ENCODE peak calls at places on chromosomes 2 and 18, in four cellular contexts. Z, H, R and D are unnamed samples.

GRCh38 chr18:76995896-76996295 is 136.7 kb downstream of the MBP start:
- DNase-seq in Z (no peak), H (no peak), R (no peak), D (no peak)

GRCh38 chr2:10332402-10333246 is 29.9 kb downstream of the HPCAL1 start:
- DNase-seq in H (no peak), Z (no peak), R (no peak), D (no peak)

GRCh38 chr2:98380203-98380535 is 33.9 kb downstream of the CNGA3 start:
- DNase-seq in H (no peak), Z (no peak), R (no peak), D (no peak)

GRCh38 chr2:47070920-47071824 is 83.9 kb downstream of the STPG4 start:
- DNase-seq in R (no peak), Z (peak; percentile 88), H (no peak), D (peak; percentile 79)

GRCh38 chr2:150472122-150472899 is 15.2 kb downstream of the RND3 start:
- DNase-seq in R (no peak), Z (peak; percentile 80), H (no peak), D (peak; percentile 51)

GRCh38 chr2:156333274-156333950 is 891 bp upstream of the NR4A2 start:
- DNase-seq in H (no peak), Z (no peak), R (no peak), D (no peak)

GRCh38 chr2:68292108-68292710 is 27.5 kb downstream of the CNRIP1 start:
- DNase-seq in H (peak; percentile 71), Z (no peak), R (no peak), D (no peak)

GRCh38 chr2:149486664-149487063 is 100.9 kb downstream of the MMADHC start:
- DNase-seq in R (no peak), H (no peak), Z (no peak), D (no peak)

GRCh38 chr18:12283256-12283655 is 24.8 kb upstream of the TUBB6 start:
- DNase-seq in R (no peak), Z (no peak), H (peak; percentile 75), D (no peak)

GRCh38 chr2:1721706-1722483 is 22.4 kb downstream of the PXDN start:
- DNase-seq in H (no peak), Z (no peak), R (no peak), D (no peak)

GRCh38 chr2:27370816-27371620 is 602 bp downstream of the SNX17 start:
- DNase-seq in H (peak; percentile 39), R (no peak), Z (peak; percentile 61), D (peak; percentile 39)

GRCh38 chr2:161415041-161415440 is 1.1 kb upstream of the TBR1 start:
- DNase-seq in R (no peak), Z (no peak), H (peak; percentile 41), D (no peak)

GRCh38 chr2:55511508-55512124 is 7.9 kb upstream of the CFAP36 start:
- DNase-seq in R (no peak), H (peak; percentile 82), Z (no peak), D (no peak)

GRCh38 chr2:192307530-192307929 is 112.8 kb upstream of the TMEFF2 start:
- DNase-seq in H (no peak), R (no peak), Z (no peak), D (no peak)

GRCh38 chr18:361941-362913 is 94.4 kb upstream of the THOC1 start:
- DNase-seq in R (no peak), Z (peak; percentile 56), H (peak; percentile 28), D (no peak)

GRCh38 chr2:197028230-197028629 is 101.7 kb upstream of the PGAP1 start:
- DNase-seq in R (no peak), Z (no peak), H (no peak), D (no peak)

GRCh38 chr2:233202531-233202944 is 48.9 kb upstream of the ATG16L1 start:
- DNase-seq in Z (no peak), R (no peak), H (no peak), D (no peak)

GRCh38 chr2:177243476-177243875 is 21.1 kb downstream of the NFE2L2 start:
- DNase-seq in Z (no peak), R (no peak), H (no peak), D (no peak)

GRCh38 chr18:34729264-34729663 is 19.2 kb downstream of the DTNA start:
- DNase-seq in R (peak; percentile 27), Z (no peak), H (peak; percentile 88), D (no peak)

GRCh38 chr2:113888641-113889470 is 1.0 kb upstream of the ACTR3 start:
- DNase-seq in Z (no peak), H (peak; percentile 82), R (no peak), D (peak; percentile 45)

GRCh38 chr2:113886479-113887383 is 3.2 kb upstream of the ACTR3 start:
- DNase-seq in Z (peak; percentile 64), H (no peak), R (no peak), D (peak; percentile 24)

GRCh38 chr2:113889471-113890252 is at the start of gene ACTR3:
- DNase-seq in H (peak; percentile 98), Z (peak; percentile 98), R (peak; percentile 96), D (peak; percentile 97)

GRCh38 chr2:113890253-113891235 is 655 bp downstream of the ACTR3 start:
- DNase-seq in H (peak; percentile 64), R (no peak), Z (peak; percentile 59), D (peak; percentile 49)

GRCh38 chr2:113887393-113887792 is 2.5 kb upstream of the ACTR3 start:
- DNase-seq in H (no peak), Z (no peak), R (no peak), D (no peak)
- H3K27ac ChIP-seq in H (no peak overlapping the region), Z (no peak overlapping the region), R (no peak overlapping the region), D (peak overlapping the region; percentile 50)

DNA sequence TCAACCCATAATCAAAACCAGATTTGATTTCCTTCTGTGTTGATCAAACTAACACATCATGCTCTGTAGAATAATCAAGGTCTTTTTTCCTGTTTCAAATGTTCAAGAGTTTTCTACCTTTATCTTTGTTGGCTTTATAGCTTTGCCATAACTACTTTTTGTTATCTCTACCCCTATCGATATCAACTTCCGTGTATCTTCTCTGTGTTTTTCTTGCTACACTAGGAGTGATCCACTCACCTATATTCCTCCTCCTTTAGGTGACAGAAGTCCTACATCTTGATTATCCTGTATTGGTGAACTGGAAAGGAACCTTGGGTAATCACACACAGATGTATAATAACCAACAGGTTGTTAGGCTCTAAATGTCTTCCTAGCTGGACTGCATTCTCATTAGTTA is 85.5 kb downstream of the LTBP1 start:
- DNase-seq in R (no peak), Z (no peak), H (no peak), D (no peak)
- H3K27ac ChIP-seq in R (no peak overlapping the region), Z (no peak overlapping the region), H (no peak overlapping the region), D (no peak overlapping the region)

GRCh38 chr2:95525294-95526035 is 40.9 kb upstream of the TRIM43B start:
- DNase-seq in Z (peak; percentile 46), R (no peak), H (peak; percentile 11), D (peak; percentile 36)

GRCh38 chr2:95531254-95531771 is 46.8 kb upstream of the TRIM43B start:
- DNase-seq in Z (no peak), H (no peak), R (no peak), D (no peak)

GRCh38 chr2:95526360-95527341 is 42.1 kb upstream of the TRIM43B start:
- DNase-seq in Z (peak; percentile 83), H (peak; percentile 78), R (no peak), D (peak; percentile 75)

DNA sequence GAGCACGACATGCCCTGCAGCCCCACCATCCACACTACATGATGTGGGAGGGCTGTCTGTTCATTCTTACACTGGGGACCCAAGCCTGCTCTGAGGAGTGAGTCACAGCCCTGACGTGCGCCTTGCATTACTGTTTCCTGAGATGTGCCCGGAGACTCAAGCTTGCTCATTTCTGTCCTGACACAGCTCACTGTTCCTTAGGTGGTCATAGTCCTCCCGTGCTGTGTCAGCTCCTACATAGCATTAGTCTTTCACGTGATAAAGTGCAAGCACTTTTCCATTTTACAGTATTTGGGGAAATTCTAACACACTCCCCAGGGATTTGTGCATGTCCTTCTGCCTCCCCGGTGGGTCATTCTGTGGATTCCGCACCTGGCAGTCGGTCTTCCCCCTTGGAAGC is 46.2 kb upstream of the TRIM43B start:
- DNase-seq in R (no peak), Z (no peak), H (no peak), D (no peak)
- H3K27ac ChIP-seq in R (no peak overlapping the region), Z (no peak overlapping the region), H (no peak overlapping the region), D (no peak overlapping the region)

DNA sequence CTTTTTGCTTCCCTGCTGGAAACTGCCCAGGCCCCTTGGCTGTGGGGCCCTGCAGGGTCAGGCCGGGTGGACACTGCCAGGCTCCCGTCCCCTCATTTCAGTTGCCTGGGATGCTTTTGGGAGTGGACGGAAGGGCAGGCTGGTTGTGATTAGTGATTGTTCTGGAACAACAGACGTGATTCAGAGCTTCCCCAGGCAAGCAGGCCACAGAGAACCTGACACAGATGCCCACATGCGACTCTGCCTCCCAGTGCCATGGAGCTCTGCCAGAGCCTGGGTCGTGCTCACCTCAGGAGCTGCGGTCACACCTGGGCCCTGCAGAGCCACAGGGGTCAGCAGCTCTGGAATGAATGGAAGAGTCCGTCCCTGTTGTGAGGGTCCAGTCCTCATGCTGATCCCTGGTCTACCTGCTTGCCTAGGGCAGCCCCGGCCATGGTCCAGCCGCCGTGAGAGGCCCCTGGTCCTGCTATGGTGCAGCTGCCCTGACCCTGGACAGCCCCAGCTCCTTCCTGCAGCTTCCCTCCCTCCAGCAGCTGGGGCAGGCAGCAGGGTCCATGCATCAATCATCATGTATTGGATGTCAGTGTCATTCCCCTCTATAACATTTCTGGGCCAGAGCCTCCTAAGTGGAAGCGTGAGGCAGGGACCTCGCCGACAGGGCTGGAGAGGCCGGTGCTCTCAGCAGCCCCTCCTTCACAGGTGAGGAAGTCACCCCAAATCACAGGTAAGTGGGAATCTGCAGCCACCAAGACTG is 518.6 kb upstream of the MYT1L start:
- DNase-seq in R (no peak), H (no peak), Z (no peak), D (no peak)
- H3K27ac ChIP-seq in R (no peak overlapping the region), H (no peak overlapping the region), Z (no peak overlapping the region), D (no peak overlapping the region)

GRCh38 chr2:43131051-43131889 is 95.1 kb downstream of the ZFP36L2 start:
- DNase-seq in R (no peak), Z (peak; percentile 78), H (peak; percentile 70), D (peak; percentile 63)
- H3K27ac ChIP-seq in R (no peak overlapping the region), Z (peak overlapping the region; percentile 62), H (no peak overlapping the region), D (peak overlapping the region; percentile 65)